ENCODE peak calls at places on chromosomes 6 and 20, in four cellular contexts. One of them, this sample, is unnamed.
A peak's percentile ranks its signal among the peaks of the same experiment; 100 is the strongest.

GRCh38 chr6:150767585-150768164 is 97.8 kb upstream of the MTHFD1L start:
- DNase-seq in mucosa of descending colon: no peak
- DNase-seq in NB4: no peak
- DNase-seq in BJ: no peak
- DNase-seq in this sample: no peak

GRCh38 chr6:26233608-26234420 is 131.2 kb upstream of the BTN3A2 start:
- DNase-seq in mucosa of descending colon: peak; percentile 79
- DNase-seq in NB4: peak; percentile 92
- DNase-seq in BJ: no peak
- DNase-seq in this sample: no peak

GRCh38 chr6:105804000-105804399 is 282.1 kb upstream of the PRDM1 start:
- DNase-seq in mucosa of descending colon: no peak
- DNase-seq in NB4: no peak
- DNase-seq in BJ: no peak
- DNase-seq in this sample: no peak

GRCh38 chr20:23111307-23111943 is 25.3 kb upstream of the CD93 start:
- DNase-seq in mucosa of descending colon: no peak
- DNase-seq in NB4: no peak
- DNase-seq in BJ: no peak
- DNase-seq in this sample: no peak

GRCh38 chr6:39302669-39303424 is 11.4 kb downstream of the KCNK17 start:
- DNase-seq in mucosa of descending colon: peak; percentile 98
- DNase-seq in NB4: peak; percentile 88
- DNase-seq in BJ: no peak
- DNase-seq in this sample: no peak

GRCh38 chr20:40499416-40499815 is 189.6 kb downstream of the MAFB start:
- DNase-seq in mucosa of descending colon: no peak
- DNase-seq in NB4: peak; percentile 81
- DNase-seq in BJ: no peak
- DNase-seq in this sample: no peak

GRCh38 chr6:132213732-132214131 is 187.5 kb downstream of the MOXD1 start:
- DNase-seq in mucosa of descending colon: no peak
- DNase-seq in NB4: no peak
- DNase-seq in BJ: no peak
- DNase-seq in this sample: no peak

GRCh38 chr6:134347916-134348805 is 30.2 kb upstream of the SGK1 start:
- DNase-seq in mucosa of descending colon: no peak
- DNase-seq in NB4: no peak
- DNase-seq in BJ: peak; percentile 28
- DNase-seq in this sample: peak; percentile 98

GRCh38 chr6:108250240-108250866 is 10.5 kb downstream of the SNX3 start:
- DNase-seq in mucosa of descending colon: no peak
- DNase-seq in NB4: peak; percentile 62
- DNase-seq in BJ: no peak
- DNase-seq in this sample: no peak

GRCh38 chr6:85360794-85361642 is 88.9 kb upstream of the NT5E start:
- DNase-seq in mucosa of descending colon: no peak
- DNase-seq in NB4: peak; percentile 18
- DNase-seq in BJ: peak; percentile 93
- DNase-seq in this sample: peak; percentile 86

GRCh38 chr6:109693128-109693527 is 2.0 kb downstream of the FIG4 start:
- DNase-seq in mucosa of descending colon: no peak
- DNase-seq in NB4: peak; percentile 17
- DNase-seq in BJ: no peak
- DNase-seq in this sample: no peak

GRCh38 chr6:119044263-119044662 is 34.2 kb downstream of the FAM184A start:
- DNase-seq in mucosa of descending colon: no peak
- DNase-seq in NB4: no peak
- DNase-seq in BJ: no peak
- DNase-seq in this sample: no peak

GRCh38 chr6:119043265-119043664 is 35.2 kb downstream of the FAM184A start:
- DNase-seq in mucosa of descending colon: no peak
- DNase-seq in NB4: no peak
- DNase-seq in BJ: no peak
- DNase-seq in this sample: no peak

GRCh38 chr6:119040636-119041035 is 37.8 kb downstream of the FAM184A start:
- DNase-seq in mucosa of descending colon: no peak
- DNase-seq in NB4: no peak
- DNase-seq in BJ: no peak
- DNase-seq in this sample: no peak

GRCh38 chr6:119040229-119040628 is 38.2 kb downstream of the FAM184A start:
- DNase-seq in mucosa of descending colon: no peak
- DNase-seq in NB4: no peak
- DNase-seq in BJ: no peak
- DNase-seq in this sample: no peak

GRCh38 chr6:119043783-119044182 is 34.7 kb downstream of the FAM184A start:
- DNase-seq in mucosa of descending colon: no peak
- DNase-seq in NB4: no peak
- DNase-seq in BJ: no peak
- DNase-seq in this sample: no peak
- H3K4me3 ChIP-seq in mucosa of descending colon: no peak overlapping the region
- H3K4me3 ChIP-seq in NB4: no peak overlapping the region
- H3K4me3 ChIP-seq in BJ: no peak overlapping the region
- H3K4me3 ChIP-seq in this sample: no peak overlapping the region

DNA sequence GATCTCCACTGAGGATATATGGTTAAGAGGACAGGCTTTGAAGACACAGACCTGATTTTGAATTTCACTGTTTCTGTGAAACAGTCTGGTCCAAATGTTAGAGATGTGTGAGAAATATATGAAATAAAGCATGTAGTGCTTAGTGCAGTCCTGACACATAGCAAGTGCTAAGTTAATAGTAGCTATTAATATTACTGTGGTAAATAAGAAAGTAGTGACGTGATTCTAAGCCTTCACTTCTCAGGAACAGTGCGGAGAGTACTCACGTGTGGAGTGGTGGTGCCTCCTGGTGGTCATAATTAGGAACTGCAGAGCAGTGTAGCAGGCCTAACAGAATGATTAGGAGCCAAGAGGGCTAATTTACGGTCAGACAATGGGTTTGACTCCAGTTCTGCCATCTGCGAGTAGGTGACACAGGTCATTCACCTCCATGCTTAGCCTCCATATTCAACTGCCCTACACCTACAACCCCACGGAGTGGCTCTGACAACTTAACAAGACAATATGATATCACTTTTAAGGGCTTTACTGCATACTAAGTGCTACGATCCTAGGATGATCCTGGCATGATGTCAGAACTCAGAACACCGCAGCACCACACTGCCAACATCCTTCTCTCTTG is 106.2 kb downstream of the JPH2 start:
- DNase-seq in mucosa of descending colon: peak; percentile 86
- DNase-seq in NB4: peak; percentile 82
- DNase-seq in BJ: no peak
- DNase-seq in this sample: no peak
- H3K4me3 ChIP-seq in mucosa of descending colon: no peak overlapping the region
- H3K4me3 ChIP-seq in NB4: no peak overlapping the region
- H3K4me3 ChIP-seq in BJ: no peak overlapping the region
- H3K4me3 ChIP-seq in this sample: no peak overlapping the region

DNA sequence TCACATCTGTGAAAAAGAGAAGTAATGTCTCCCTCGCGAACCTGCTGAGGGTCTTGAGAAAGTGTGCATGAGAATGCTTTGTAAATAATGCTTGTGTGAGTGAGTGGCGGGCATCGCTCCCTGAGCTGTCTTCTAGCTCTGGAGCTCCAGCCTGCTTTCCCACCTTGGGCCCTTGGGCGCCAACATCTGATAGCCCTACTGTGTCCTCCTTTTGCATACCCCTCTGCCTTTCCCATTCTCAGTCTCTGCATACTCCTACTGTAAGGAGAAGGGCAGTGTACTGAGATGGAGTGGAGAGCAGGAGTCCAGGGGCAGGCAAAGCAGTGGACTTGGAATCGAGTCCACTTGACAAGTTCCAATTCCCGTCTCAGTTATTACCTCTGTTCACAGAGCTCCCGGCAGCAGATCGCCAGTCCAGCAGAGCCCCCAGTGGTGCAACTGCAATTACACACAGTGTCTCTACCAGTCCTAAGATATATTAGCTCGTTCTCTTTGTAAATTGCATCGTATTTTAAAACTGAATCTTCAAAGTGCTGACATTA is 855 bp upstream of the NCR2 start:
- DNase-seq in mucosa of descending colon: no peak
- DNase-seq in NB4: no peak
- DNase-seq in BJ: no peak
- DNase-seq in this sample: no peak
- H3K4me3 ChIP-seq in mucosa of descending colon: no peak overlapping the region
- H3K4me3 ChIP-seq in NB4: no peak overlapping the region
- H3K4me3 ChIP-seq in BJ: no peak overlapping the region
- H3K4me3 ChIP-seq in this sample: no peak overlapping the region

GRCh38 chr6:89495961-89496535 is 63.1 kb downstream of the ANKRD6 start:
- DNase-seq in mucosa of descending colon: no peak
- DNase-seq in NB4: no peak
- DNase-seq in BJ: no peak
- DNase-seq in this sample: no peak

GRCh38 chr6:89505847-89506246 is 72.9 kb downstream of the ANKRD6 start:
- DNase-seq in mucosa of descending colon: no peak
- DNase-seq in NB4: no peak
- DNase-seq in BJ: no peak
- DNase-seq in this sample: no peak

GRCh38 chr6:89500486-89501020 is 67.6 kb downstream of the ANKRD6 start:
- DNase-seq in mucosa of descending colon: no peak
- DNase-seq in NB4: no peak
- DNase-seq in BJ: no peak
- DNase-seq in this sample: no peak

GRCh38 chr6:89503641-89504040 is 70.7 kb downstream of the ANKRD6 start:
- DNase-seq in mucosa of descending colon: no peak
- DNase-seq in NB4: no peak
- DNase-seq in BJ: no peak
- DNase-seq in this sample: no peak

GRCh38 chr6:89501239-89501638 is 68.3 kb downstream of the ANKRD6 start:
- DNase-seq in mucosa of descending colon: no peak
- DNase-seq in NB4: no peak
- DNase-seq in BJ: no peak
- DNase-seq in this sample: peak; percentile 9
- H3K4me3 ChIP-seq in mucosa of descending colon: no peak overlapping the region
- H3K4me3 ChIP-seq in NB4: no peak overlapping the region
- H3K4me3 ChIP-seq in BJ: no peak overlapping the region
- H3K4me3 ChIP-seq in this sample: no peak overlapping the region

DNA sequence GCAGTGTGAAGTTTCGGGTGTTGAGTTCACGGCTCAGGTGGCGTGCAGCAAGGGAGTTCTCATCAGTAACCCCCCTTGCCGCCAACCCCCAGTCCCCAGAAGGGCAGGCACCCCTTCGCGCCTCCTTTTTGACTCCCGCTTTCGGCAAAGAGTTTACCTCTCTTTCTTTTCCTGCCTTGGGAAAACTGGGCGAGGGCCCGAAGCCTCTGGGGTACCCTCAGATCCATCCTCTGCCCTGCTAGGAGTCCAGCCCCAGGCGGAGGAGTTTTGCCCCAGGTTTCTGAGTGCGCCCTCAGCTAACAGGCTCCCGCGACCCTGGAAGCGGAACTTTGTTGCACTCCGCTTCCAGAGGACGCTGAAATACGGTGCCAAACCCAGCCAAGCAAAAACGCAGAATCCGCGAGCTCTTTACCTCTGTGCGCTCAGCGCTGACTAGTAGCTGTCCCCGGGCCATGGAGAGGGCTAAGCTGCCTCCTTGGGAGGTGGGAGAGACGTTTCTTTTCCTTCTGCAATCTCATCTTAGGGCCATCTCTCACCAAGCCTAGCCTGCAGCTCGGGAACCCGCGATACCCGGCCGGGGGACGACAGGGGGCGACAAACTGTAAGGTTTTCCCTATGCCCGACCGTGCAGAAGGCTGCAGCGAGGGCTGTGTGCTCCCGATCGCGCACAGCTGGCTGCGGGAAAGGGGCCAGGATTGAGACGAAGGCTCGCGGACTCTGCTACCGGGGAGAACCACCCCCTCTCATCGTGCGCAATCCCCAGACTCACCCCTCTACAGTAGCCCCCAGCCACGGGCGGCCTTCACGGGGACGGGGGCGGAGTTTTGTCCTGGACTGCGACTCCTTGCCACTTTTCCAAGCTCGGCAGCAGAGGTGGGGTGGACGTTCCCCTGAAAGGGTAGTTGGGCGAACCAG is 2.7 kb upstream of the PAX1 start:
- DNase-seq in mucosa of descending colon: peak; percentile 58
- DNase-seq in NB4: peak; percentile 59
- DNase-seq in BJ: no peak
- DNase-seq in this sample: no peak
- H3K4me3 ChIP-seq in mucosa of descending colon: no peak overlapping the region
- H3K4me3 ChIP-seq in NB4: no peak overlapping the region
- H3K4me3 ChIP-seq in BJ: no peak overlapping the region
- H3K4me3 ChIP-seq in this sample: no peak overlapping the region

This sample was measured in AG04449.